ENCODE peak calls at places on chromosomes 3 and 15, in seven cellular contexts. R is activated T-cell treated with anti-CD3 and anti-CD28 coated beads for 1 hour, P is SK-MEL-5, F is GM03348, V is left ventricle myocardium inferior, L is upper lobe of right lung, U is body of pancreas. Y is an unnamed sample.

GRCh38 chr3:142976621-142977398 is 13.3 kb upstream of the PAQR9 start:
- DNase-seq in F (peak), L (peak), V (peak), P (peak), U (peak), R (no peak), Y (no peak)

GRCh38 chr3:144840866-144841265 is 869.2 kb downstream of the DIPK2A start:
- DNase-seq in P (no peak), V (no peak), R (no peak), F (no peak), L (no peak), U (no peak), Y (no peak)

GRCh38 chr3:151082880-151083838 is 2.3 kb upstream of the MED12L start:
- DNase-seq in V (no peak), F (no peak), R (no peak), L (no peak), U (no peak), P (no peak), Y (no peak)

GRCh38 chr3:154427685-154428291 is 2.2 kb downstream of the GPR149 start:
- DNase-seq in L (peak), U (no peak), R (no peak), F (peak), V (no peak), P (peak), Y (peak)

GRCh38 chr15:97316362-97316761 is 644.1 kb upstream of the ARRDC4 start:
- DNase-seq in F (no peak), R (no peak), L (no peak), U (no peak), P (no peak), V (no peak), Y (no peak)

GRCh38 chr3:168803536-168803935 is 707.8 kb upstream of the GOLIM4 start:
- DNase-seq in R (no peak), U (no peak), P (no peak), L (no peak), V (no peak), F (peak), Y (no peak)

GRCh38 chr15:36265422-36265821 is 314.0 kb upstream of the CDIN1 start:
- DNase-seq in U (no peak), V (no peak), L (no peak), F (no peak), R (no peak), P (no peak), Y (no peak)

GRCh38 chr3:187743195-187744141 is 1.8 kb downstream of the BCL6 start:
- DNase-seq in L (peak), P (no peak), V (peak), U (peak), F (peak), R (peak), Y (no peak)

GRCh38 chr3:23675010-23675409 is 130.7 kb upstream of the UBE2E1 start:
- DNase-seq in U (no peak), F (no peak), P (no peak), R (no peak), V (no peak), L (no peak), Y (no peak)

GRCh38 chr3:52704611-52705437 is 767 bp downstream of the GLT8D1 start:
- DNase-seq in U (peak), R (no peak), L (no peak), V (no peak), F (peak), P (no peak), Y (no peak)

GRCh38 chr3:87397210-87397609 is 120.8 kb upstream of the POU1F1 start:
- DNase-seq in P (no peak), R (no peak), V (no peak), F (peak), U (no peak), L (no peak), Y (no peak)

GRCh38 chr3:164604687-164605086 is 473.6 kb downstream of the SI start:
- DNase-seq in L (no peak), V (no peak), P (no peak), U (peak), F (no peak), R (no peak), Y (no peak)

GRCh38 chr15:71485094-71485693 is 325.2 kb upstream of the NR2E3 start:
- DNase-seq in R (no peak), U (no peak), V (no peak), F (no peak), L (no peak), P (peak), Y (no peak)

Y was measured in COR-L47.